ENCODE peak calls at places on chromosomes 6 and 20, in nine cellular contexts. R is nephron progenitor cell, S is H54, J is HEK293T, K is ELR, I is HCT116, X is hypothalamus, O is C1 segment of cervical spinal cord, D is activated T-cell treated with anti-CD3 and anti-CD28 coated beads for 4 hours. L is an unnamed sample.

GRCh38 chr20:63049561-63050221 is 42.9 kb upstream of the BHLHE23 start:
- DNase-seq in R (no peak), S (no peak), J (no peak), K (no peak), I (no peak), X (no peak), O (no peak), D (no peak), L (no peak)

GRCh38 chr20:33883164-33883563 is 72.0 kb downstream of the CHMP4B start:
- DNase-seq in R (no peak), S (no peak), J (no peak), K (no peak), I (no peak), X (no peak), O (no peak), D (no peak), L (no peak)

GRCh38 chr20:8209061-8209460 is 77.0 kb downstream of the PLCB1 start:
- DNase-seq in R (no peak), S (no peak), J (no peak), K (no peak), I (no peak), X (no peak), O (no peak), D (no peak), L (no peak)

GRCh38 chr6:25596928-25597818 is 54.8 kb upstream of the SCGN start:
- DNase-seq in R (no peak), S (no peak), J (no peak), K (no peak), I (no peak), X (no peak), O (no peak), D (no peak), L (no peak)

GRCh38 chr6:30720738-30721197 is 616 bp downstream of the TUBB start:
- DNase-seq in R (peak; percentile 52), S (no peak), J (peak; percentile 22), K (peak; percentile 74), I (no peak), X (peak; percentile 12), O (peak; percentile 73), D (peak; percentile 51), L (peak; percentile 83)

GRCh38 chr6:70112686-70113570 is 190.0 kb downstream of the COL9A1 start:
- DNase-seq in R (no peak), S (no peak), J (no peak), K (no peak), I (no peak), X (no peak), O (no peak), D (no peak), L (no peak)

GRCh38 chr6:134882426-134883038 is 67.4 kb downstream of the ALDH8A1 start:
- DNase-seq in R (peak; percentile 72), S (peak; percentile 8), J (peak; percentile 76), K (peak; percentile 59), I (peak; percentile 44), X (no peak), O (no peak), D (no peak), L (peak; percentile 62)

GRCh38 chr6:47181681-47182080 is 128.0 kb downstream of the TNFRSF21 start:
- DNase-seq in R (no peak), S (no peak), J (no peak), K (no peak), I (no peak), X (no peak), O (no peak), D (no peak), L (no peak)

GRCh38 chr6:151149788-151150187 is 90.0 kb upstream of the AKAP12 start:
- DNase-seq in R (no peak), S (no peak), J (no peak), K (no peak), I (no peak), X (no peak), O (no peak), D (no peak), L (no peak)

GRCh38 chr6:52650946-52651345 is 20.0 kb upstream of the TMEM14A start:
- DNase-seq in R (no peak), S (no peak), J (no peak), K (no peak), I (no peak), X (no peak), O (no peak), D (no peak), L (no peak)

GRCh38 chr6:34979994-34980393 is 90.9 kb downstream of the ANKS1A start:
- DNase-seq in R (no peak), S (no peak), J (no peak), K (no peak), I (no peak), X (no peak), O (no peak), D (no peak), L (no peak)

GRCh38 chr20:3995067-3995748 is 20.1 kb downstream of the RNF24 start:
- DNase-seq in R (no peak), S (no peak), J (no peak), K (peak; percentile 74), I (no peak), X (no peak), O (no peak), D (no peak), L (peak; percentile 50)